ENCODE peak calls at places on chromosome 22, in ten cellular contexts. K is pancreas, H is psoas muscle, I is uterus, T is upper lobe of right lung, Q is left ventricle myocardium inferior, C is body of pancreas, U is kidney, V is T-helper 17 cell, O is OCI-LY7. M is an unnamed sample.

GRCh38 chr22:35987487-35987886 is 41.1 kb downstream of the RBFOX2 start:
- DNase-seq in K (no peak), H (no peak), I (no peak), T (no peak), Q (no peak), C (no peak), U (no peak), V (no peak), O (no peak), M (no peak)

GRCh38 chr22:45212306-45212709 is 28.4 kb downstream of the KIAA0930 start:
- DNase-seq in K (no peak), H (peak; percentile 90), I (peak; percentile 77), T (peak; percentile 81), Q (peak; percentile 80), C (peak; percentile 48), U (peak; percentile 91), V (no peak), O (no peak), M (peak; percentile 63)

GRCh38 chr22:32204856-32205722 is at the start of gene RFPL2:
- DNase-seq in K (no peak), H (no peak), I (no peak), T (peak; percentile 69), Q (no peak), C (peak; percentile 60), U (no peak), V (peak; percentile 39), O (no peak), M (peak; percentile 60)

GRCh38 chr22:38203090-38203810 is 1.5 kb downstream of the MAFF start:
- DNase-seq in K (peak; percentile 75), H (no peak), I (no peak), T (peak; percentile 85), Q (no peak), C (peak; percentile 82), U (peak; percentile 93), V (no peak), O (peak; percentile 32), M (no peak)

GRCh38 chr22:31577711-31578110 is 81.4 kb downstream of the SFI1 start:
- DNase-seq in K (no peak), H (no peak), I (no peak), T (no peak), Q (no peak), C (no peak), U (no peak), V (no peak), O (no peak), M (no peak)

GRCh38 chr22:28934026-28934425 is 50.7 kb downstream of the ZNRF3 start:
- DNase-seq in K (no peak), H (no peak), I (no peak), T (no peak), Q (no peak), C (no peak), U (no peak), V (no peak), O (no peak), M (no peak)

GRCh38 chr22:44242946-44243724 is 62.4 kb downstream of the PARVG start:
- DNase-seq in K (no peak), H (no peak), I (no peak), T (no peak), Q (no peak), C (no peak), U (no peak), V (no peak), O (no peak), M (no peak)

GRCh38 chr22:46043339-46043738 is 66.4 kb upstream of the WNT7B start:
- DNase-seq in K (no peak), H (no peak), I (peak; percentile 18), T (peak; percentile 41), Q (no peak), C (peak; percentile 6), U (peak; percentile 41), V (no peak), O (no peak), M (no peak)

GRCh38 chr22:37822079-37822833 is 926 bp upstream of the GALR3 start:
- DNase-seq in K (no peak), H (no peak), I (no peak), T (no peak), Q (no peak), C (no peak), U (no peak), V (no peak), O (no peak), M (no peak)

GRCh38 chr22:37559901-37560681 is at the start of gene CDC42EP1:
- DNase-seq in K (peak; percentile 78), H (peak; percentile 75), I (peak; percentile 72), T (peak; percentile 87), Q (peak; percentile 65), C (peak; percentile 80), U (peak; percentile 89), V (no peak), O (no peak), M (peak; percentile 93)

GRCh38 chr22:28810839-28811491 is 10.6 kb upstream of the XBP1 start:
- DNase-seq in K (no peak), H (no peak), I (no peak), T (no peak), Q (no peak), C (no peak), U (peak; percentile 23), V (no peak), O (no peak), M (no peak)

DNA sequence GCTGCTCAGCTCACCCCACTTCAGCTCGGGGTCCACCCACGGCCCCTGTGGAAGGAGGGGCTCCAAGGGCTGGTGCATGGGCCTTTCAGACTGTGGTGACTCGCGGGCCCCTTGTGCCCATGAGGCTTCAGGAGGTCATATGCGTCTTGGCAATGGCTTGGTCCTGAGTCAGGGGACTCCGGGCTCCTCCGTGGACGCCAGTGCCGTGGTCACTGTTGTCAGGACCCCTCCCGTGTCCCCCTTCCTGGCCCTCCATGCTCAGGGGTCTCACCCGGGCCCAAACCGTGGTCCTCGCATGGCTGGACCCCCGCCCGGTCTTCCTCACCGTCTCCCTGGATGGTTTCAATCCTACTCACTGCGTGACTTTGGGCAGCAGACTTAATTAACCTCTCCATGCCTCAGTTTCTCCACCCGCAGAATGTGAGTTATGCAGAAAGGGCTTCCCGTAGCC is 436.4 kb downstream of the TBC1D22A start:
- DNase-seq in K (no peak), H (no peak), I (no peak), T (peak; percentile 62), Q (no peak), C (no peak), U (peak; percentile 71), V (no peak), O (no peak), M (no peak)
- H3K9me3 ChIP-seq in K (no peaks in the 10 kb centered on the region), H (no peaks in the 10 kb centered on the region), I (no peaks in the 10 kb centered on the region), T (no peaks in the 10 kb centered on the region), Q (no peaks in the 10 kb centered on the region), C (no peaks in the 10 kb centered on the region), U (no peaks in the 10 kb centered on the region), V (no peaks in the 10 kb centered on the region), O (no peaks in the 10 kb centered on the region), M (no peaks in the 10 kb centered on the region)

GRCh38 chr22:49290711-49291110 is 537.0 kb downstream of the BRD1 start:
- DNase-seq in K (peak; percentile 2), H (no peak), I (no peak), T (no peak), Q (no peak), C (no peak), U (no peak), V (no peak), O (no peak), M (peak; percentile 3)

GRCh38 chr22:49291781-49292180 is 535.9 kb downstream of the BRD1 start:
- DNase-seq in K (no peak), H (no peak), I (no peak), T (peak; percentile 26), Q (no peak), C (no peak), U (no peak), V (no peak), O (no peak), M (peak; percentile 10)

GRCh38 chr22:49290286-49290685 is 537.4 kb downstream of the BRD1 start:
- DNase-seq in K (peak; percentile 5), H (no peak), I (no peak), T (no peak), Q (no peak), C (no peak), U (no peak), V (no peak), O (no peak), M (no peak)

GRCh38 chr22:49291169-49291568 is 536.5 kb downstream of the BRD1 start:
- DNase-seq in K (no peak), H (no peak), I (no peak), T (peak; percentile 51), Q (no peak), C (no peak), U (no peak), V (no peak), O (no peak), M (peak; percentile 6)

DNA sequence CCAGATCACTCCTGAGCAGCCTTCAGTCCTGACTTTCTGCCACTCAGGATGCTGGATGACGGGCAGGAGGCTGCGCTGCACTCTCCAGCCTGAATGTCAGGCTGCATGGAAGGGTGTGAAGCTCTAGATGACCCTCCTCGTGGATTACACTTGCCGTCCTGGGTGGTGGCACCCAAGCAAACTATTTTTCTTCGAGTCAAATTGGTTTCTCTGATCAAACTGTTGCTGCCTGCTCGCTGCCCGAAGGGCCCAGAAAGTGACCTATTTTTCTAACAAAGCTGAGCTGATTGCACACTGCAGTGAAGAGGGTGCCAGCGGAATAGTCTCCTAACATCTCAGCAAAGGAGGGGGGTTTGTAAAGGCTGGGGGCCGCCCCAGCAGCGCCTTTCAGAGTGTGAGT is 537.9 kb downstream of the BRD1 start:
- DNase-seq in K (no peak), H (no peak), I (no peak), T (peak; percentile 29), Q (no peak), C (no peak), U (no peak), V (no peak), O (no peak), M (no peak)
- H3K9me3 ChIP-seq in K (no peaks in the 10 kb centered on the region), H (no peaks in the 10 kb centered on the region), I (no peaks in the 10 kb centered on the region), T (no peaks in the 10 kb centered on the region), Q (peaks cover 39% of the 10 kb centered on the region), C (no peaks in the 10 kb centered on the region), U (peaks cover 3% of the 10 kb centered on the region), V (no peaks in the 10 kb centered on the region), O (no peaks in the 10 kb centered on the region), M (no peaks in the 10 kb centered on the region)

GRCh38 chr22:19876314-19876940 is 21.8 kb upstream of the GNB1L start:
- DNase-seq in K (peak; percentile 10), H (peak; percentile 49), I (peak; percentile 16), T (peak; percentile 62), Q (peak; percentile 6), C (peak; percentile 11), U (peak; percentile 72), V (peak; percentile 6), O (no peak), M (peak; percentile 18)
- H3K9me3 ChIP-seq in K (no peaks in the 10 kb centered on the region), H (no peaks in the 10 kb centered on the region), I (no peaks in the 10 kb centered on the region), T (no peaks in the 10 kb centered on the region), Q (no peaks in the 10 kb centered on the region), C (no peaks in the 10 kb centered on the region), U (no peaks in the 10 kb centered on the region), V (no peaks in the 10 kb centered on the region), O (no peaks in the 10 kb centered on the region), M (no peaks in the 10 kb centered on the region)

DNA sequence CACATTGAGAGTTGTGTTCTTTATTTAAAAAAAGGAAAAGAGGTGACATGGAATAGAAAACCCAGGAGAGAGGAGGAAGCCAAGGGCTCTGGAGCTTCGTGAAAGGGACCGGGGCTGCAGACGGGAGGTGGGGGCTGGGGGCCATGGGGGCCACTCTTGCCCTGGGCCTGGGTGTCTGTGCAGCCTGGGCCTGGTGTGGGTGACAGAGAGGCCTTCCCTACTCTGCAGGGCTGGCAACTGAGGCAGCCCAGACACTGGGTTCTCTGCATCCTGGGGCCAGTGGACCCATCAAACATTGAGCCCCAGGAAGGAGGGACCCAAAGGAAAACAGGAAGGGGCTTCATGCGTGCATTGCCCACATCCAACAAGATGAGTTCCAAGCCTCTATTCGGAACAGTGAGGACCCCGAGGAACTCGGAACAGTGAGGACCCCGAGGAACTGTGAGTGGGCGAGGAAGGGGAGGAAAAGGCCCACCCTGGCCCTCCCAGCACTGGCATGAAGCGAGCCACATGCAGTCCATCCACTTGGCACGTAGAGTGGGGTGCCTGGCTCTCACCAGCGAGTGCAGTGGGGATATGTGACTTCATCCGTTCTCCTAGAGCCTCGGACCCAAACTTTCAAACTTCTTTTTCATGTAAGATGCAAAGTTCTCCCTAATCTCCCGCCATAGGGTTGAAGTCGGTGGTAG is 1121.6 kb downstream of the BRD1 start:
- DNase-seq in K (no peak), H (no peak), I (no peak), T (peak; percentile 40), Q (peak; percentile 0), C (no peak), U (peak; percentile 56), V (peak; percentile 3), O (no peak), M (no peak)
- H3K9me3 ChIP-seq in K (no peaks in the 10 kb centered on the region), H (no peaks in the 10 kb centered on the region), I (no peaks in the 10 kb centered on the region), T (no peaks in the 10 kb centered on the region), Q (no peaks in the 10 kb centered on the region), C (no peaks in the 10 kb centered on the region), U (no peaks in the 10 kb centered on the region), V (no peaks in the 10 kb centered on the region), O (no peaks in the 10 kb centered on the region), M (no peaks in the 10 kb centered on the region)

M was measured in upper lobe of left lung.